ENCODE peak calls at places on chromosomes 5 and 9, in five cellular contexts. H is OCI-LY7, Q is pancreas, R is psoas muscle, M is tibial artery. X is an unnamed sample.

GRCh38 chr5:59124983-59125960 is 542.4 kb downstream of the RAB3C start:
- DNase-seq in M (no peak), R (no peak), Q (no peak), H (no peak), X (no peak)

GRCh38 chr5:98458004-98458403 is 315.5 kb upstream of the RGMB start:
- DNase-seq in H (no peak), R (no peak), Q (no peak), M (no peak), X (no peak)

GRCh38 chr5:149940077-149940574 is 4.5 kb downstream of the PDE6A start:
- DNase-seq in H (no peak), R (no peak), Q (no peak), M (no peak), X (no peak)

GRCh38 chr5:134526483-134527155 is 1.1 kb downstream of the JADE2 start:
- DNase-seq in R (peak), H (peak), Q (peak), M (peak), X (peak)

GRCh38 chr5:66807743-66808142 is 211.6 kb downstream of the MAST4 start:
- DNase-seq in M (no peak), H (no peak), Q (no peak), R (no peak), X (peak)

GRCh38 chr9:27379311-27380236 is 82.6 kb upstream of the EQTN start:
- DNase-seq in Q (peak), H (no peak), M (no peak), R (no peak), X (no peak)

GRCh38 chr5:179008667-179009066 is 13.5 kb upstream of the GRM6 start:
- DNase-seq in R (no peak), M (no peak), H (peak), Q (no peak), X (no peak)

GRCh38 chr5:144141581-144141980 is 28.9 kb downstream of the YIPF5 start:
- DNase-seq in Q (no peak), H (no peak), M (no peak), R (no peak), X (no peak)

GRCh38 chr5:73312146-73312871 is 136.3 kb downstream of the FOXD1 start:
- DNase-seq in Q (no peak), H (peak), R (no peak), M (no peak), X (no peak)
- TF ChIP-seq CTCF in Q (no peak), H (no peak), R (no peak), M (no peak), X (no peak)

GRCh38 chr5:30100929-30101328 is 1092.6 kb upstream of the CDH6 start:
- DNase-seq in M (no peak), R (no peak), Q (no peak), H (no peak), X (no peak)
- H3K4me3 ChIP-seq in M (no peak), R (no peak), Q (no peak), H (no peak), X (no peak)

GRCh38 chr5:154285661-154286408 is 95.3 kb downstream of the GALNT10 start:
- DNase-seq in R (no peak), Q (no peak), M (no peak), H (no peak), X (no peak)

GRCh38 chr5:154284433-154284832 is 93.9 kb downstream of the GALNT10 start:
- DNase-seq in R (no peak), Q (no peak), H (no peak), M (no peak), X (no peak)

GRCh38 chr5:154288145-154288544 is 97.6 kb downstream of the GALNT10 start:
- DNase-seq in M (no peak), R (no peak), H (no peak), Q (peak), X (no peak)

GRCh38 chr5:154287136-154287535 is 96.6 kb downstream of the GALNT10 start:
- DNase-seq in M (no peak), Q (peak), H (no peak), R (no peak), X (peak)

GRCh38 chr5:154286557-154286956 is 96.0 kb downstream of the GALNT10 start:
- DNase-seq in Q (no peak), R (no peak), H (no peak), M (no peak), X (no peak)
- H3K27ac ChIP-seq in Q (no peak), R (no peak), H (no peak), M (peak), X (no peak)

GRCh38 chr9:137069508-137070071 is 767 bp downstream of the SAPCD2 start:
- DNase-seq in R (no peak), M (no peak), H (peak), Q (peak), X (no peak)

GRCh38 chr9:137071282-137071681 is 925 bp upstream of the SAPCD2 start:
- DNase-seq in H (no peak), R (no peak), M (no peak), Q (peak), X (no peak)

GRCh38 chr9:137070201-137070905 is at the start of gene SAPCD2:
- DNase-seq in Q (peak), M (peak), R (peak), H (peak), X (peak)

GRCh38 chr9:137068539-137069507 is 1.5 kb downstream of the SAPCD2 start:
- DNase-seq in H (no peak), Q (peak), M (no peak), R (no peak), X (no peak)

DNA sequence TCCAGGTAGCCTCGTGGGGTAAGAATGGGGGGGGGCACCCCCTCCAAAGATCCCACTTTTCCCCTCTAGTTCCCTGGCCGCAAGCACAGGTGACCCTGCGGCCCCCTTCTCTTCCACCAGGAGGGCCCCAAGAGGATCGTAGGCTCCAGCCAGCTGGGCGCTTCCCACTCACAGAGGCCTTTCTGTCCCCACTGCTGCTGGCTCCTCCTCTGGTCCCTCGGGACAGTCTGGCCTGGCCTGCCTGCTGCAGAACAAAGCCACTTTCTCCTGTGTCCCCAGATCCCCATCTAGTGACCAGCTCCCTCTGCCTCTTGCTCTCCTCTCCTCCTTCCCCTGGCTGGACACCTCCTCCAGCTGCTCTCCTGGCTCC is 534 bp upstream of the SAPCD2 start:
- DNase-seq in H (peak), R (no peak), Q (no peak), M (peak), X (no peak)
- TF ChIP-seq CTCF in H (no peak), R (peak), Q (no peak), M (peak), X (no peak)

DNA sequence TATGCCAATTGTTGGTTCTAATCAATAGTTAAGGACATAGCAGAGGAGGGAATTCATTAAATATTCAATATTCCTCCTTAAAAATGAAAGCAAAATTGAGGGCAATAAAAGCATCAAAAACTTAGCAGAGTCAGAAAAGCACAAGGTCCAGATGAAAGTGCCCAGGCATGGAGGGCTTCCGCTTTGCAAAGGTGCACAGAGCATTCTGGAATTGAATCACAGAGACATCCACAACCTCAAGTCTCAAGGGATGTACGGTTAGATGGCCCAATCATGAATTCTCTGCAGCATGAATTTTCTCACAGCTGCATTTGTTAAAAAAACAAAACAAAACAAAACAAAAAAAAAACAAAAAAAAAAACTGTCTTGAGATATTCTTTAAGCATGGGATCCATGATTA is 253.7 kb downstream of the SPOCK1 start:
- DNase-seq in R (no peak), H (no peak), M (no peak), Q (no peak), X (no peak)
- H3K4me3 ChIP-seq in R (no peak), H (no peak), M (no peak), Q (no peak), X (no peak)

GRCh38 chr9:129654641-129655040 is 10.8 kb upstream of the PRRX2 start:
- DNase-seq in R (no peak), M (no peak), H (no peak), Q (no peak), X (no peak)
- H3K27ac ChIP-seq in R (no peak), M (no peak), H (no peak), Q (no peak), X (peak)

X was measured in prostate gland.